ENCODE peak calls at places on chromosome 20, in ten cellular contexts. S is CD4-positive, alpha-beta T cell; A is GOT3; Q is NCI-H146; X is fibroblast of the aortic adventitia; U is cardiac fibroblast; M is hippocampal formation; H is activated T-cell treated with anti-CD3 and anti-CD28 coated beads, Interleukin-2, amount 50 U/mL, for 4 hours; Y is HTR-8/SVneo; E is stimulated activated naive CD8-positive, alpha-beta T cell treated with anti-CD3 and anti-CD28 coated beads, Interleukin-15, Interleukin-2, amounts not matched to agents 100 U/mL and 50 U/mL, for 24 hours. V is an unnamed sample.

GRCh38 chr20:58081842-58082241 is 146.6 kb downstream of the ANKRD60 start:
- DNase-seq in S (no peak), A (no peak), Q (no peak), X (peak; percentile 60), U (peak; percentile 18), M (no peak), H (no peak), Y (peak; percentile 77), E (no peak), V (no peak)

GRCh38 chr20:62181808-62182207 is 1.0 kb upstream of the MTG2 start:
- DNase-seq in S (no peak), A (no peak), Q (no peak), X (no peak), U (no peak), M (no peak), H (no peak), Y (no peak), E (no peak), V (no peak)

GRCh38 chr20:37992802-37993538 is 40.3 kb downstream of the TTI1 start:
- DNase-seq in S (peak; percentile 4), A (no peak), Q (peak; percentile 36), X (peak; percentile 81), U (peak; percentile 82), M (no peak), H (no peak), Y (peak; percentile 86), E (peak; percentile 20), V (no peak)

GRCh38 chr20:38134427-38135281 is 30.4 kb downstream of the TGM2 start:
- DNase-seq in S (no peak), A (no peak), Q (no peak), X (peak; percentile 72), U (peak; percentile 73), M (no peak), H (no peak), Y (peak; percentile 88), E (no peak), V (no peak)

GRCh38 chr20:1094706-1095220 is 23.6 kb upstream of the PSMF1 start:
- DNase-seq in S (no peak), A (no peak), Q (no peak), X (no peak), U (no peak), M (no peak), H (no peak), Y (no peak), E (no peak), V (no peak)

GRCh38 chr20:53643031-53643832 is 49.6 kb upstream of the ZNF217 start:
- DNase-seq in S (peak; percentile 65), A (no peak), Q (no peak), X (peak; percentile 83), U (peak; percentile 91), M (no peak), H (peak; percentile 60), Y (peak; percentile 95), E (peak; percentile 58), V (no peak)

GRCh38 chr20:63129376-63129965 is 86.5 kb downstream of the YTHDF1 start:
- DNase-seq in S (no peak), A (no peak), Q (no peak), X (no peak), U (no peak), M (no peak), H (no peak), Y (no peak), E (no peak), V (no peak)

GRCh38 chr20:14984768-14985622 is 647.6 kb upstream of the FLRT3 start:
- DNase-seq in S (no peak), A (no peak), Q (no peak), X (no peak), U (no peak), M (no peak), H (no peak), Y (no peak), E (no peak), V (no peak)

GRCh38 chr20:17797163-17797562 is 97.4 kb downstream of the BANF2 start:
- DNase-seq in S (no peak), A (no peak), Q (no peak), X (no peak), U (no peak), M (no peak), H (no peak), Y (no peak), E (no peak), V (no peak)

GRCh38 chr20:61260905-61261304 is 8.8 kb downstream of the CDH4 start:
- DNase-seq in S (no peak), A (no peak), Q (no peak), X (no peak), U (no peak), M (no peak), H (no peak), Y (no peak), E (no peak), V (no peak)

GRCh38 chr20:2032168-2032567 is 38.3 kb upstream of the PDYN start:
- DNase-seq in S (no peak), A (no peak), Q (no peak), X (no peak), U (no peak), M (no peak), H (no peak), Y (no peak), E (no peak), V (peak; percentile 7)

GRCh38 chr20:62642666-62643520 is 590 bp downstream of the SLCO4A1 start:
- DNase-seq in S (peak; percentile 34), A (peak; percentile 36), Q (peak; percentile 43), X (peak; percentile 30), U (peak; percentile 38), M (no peak), H (peak; percentile 67), Y (peak; percentile 64), E (peak; percentile 63), V (no peak)

GRCh38 chr20:32445539-32446273 is 87.6 kb downstream of the ASXL1 start:
- DNase-seq in S (no peak), A (no peak), Q (no peak), X (no peak), U (no peak), M (no peak), H (no peak), Y (no peak), E (peak; percentile 13), V (no peak)

GRCh38 chr20:62740286-62741141 is 31.9 kb downstream of the NTSR1 start:
- DNase-seq in S (peak; percentile 64), A (peak; percentile 88), Q (no peak), X (peak; percentile 86), U (peak; percentile 94), M (no peak), H (peak; percentile 72), Y (peak; percentile 94), E (peak; percentile 71), V (no peak)

GRCh38 chr20:38612921-38613320 is 11.3 kb downstream of the ARHGAP40 start:
- DNase-seq in S (no peak), A (no peak), Q (no peak), X (no peak), U (no peak), M (no peak), H (no peak), Y (no peak), E (no peak), V (no peak)

GRCh38 chr20:739736-740135 is 28.6 kb downstream of the SLC52A3 start:
- DNase-seq in S (no peak), A (no peak), Q (no peak), X (no peak), U (no peak), M (no peak), H (no peak), Y (no peak), E (no peak), V (no peak)

GRCh38 chr20:31841928-31842327 is 3.5 kb downstream of the FOXS1 start:
- DNase-seq in S (no peak), A (no peak), Q (no peak), X (peak; percentile 71), U (peak; percentile 94), M (no peak), H (no peak), Y (peak; percentile 82), E (no peak), V (no peak)

GRCh38 chr20:23651117-23651516 is 13.4 kb upstream of the CST3 start:
- DNase-seq in S (no peak), A (no peak), Q (no peak), X (no peak), U (no peak), M (no peak), H (no peak), Y (no peak), E (no peak), V (no peak)

GRCh38 chr20:43680976-43681375 is 14.1 kb downstream of the MYBL2 start:
- DNase-seq in S (no peak), A (no peak), Q (no peak), X (peak; percentile 47), U (no peak), M (no peak), H (no peak), Y (no peak), E (no peak), V (no peak)

GRCh38 chr20:41276317-41276751 is 41.2 kb downstream of the ZHX3 start:
- DNase-seq in S (no peak), A (no peak), Q (no peak), X (peak; percentile 39), U (no peak), M (peak; percentile 62), H (no peak), Y (no peak), E (no peak), V (no peak)

GRCh38 chr20:17765584-17765983 is 65.8 kb downstream of the BANF2 start:
- DNase-seq in S (no peak), A (no peak), Q (no peak), X (no peak), U (no peak), M (no peak), H (no peak), Y (no peak), E (no peak), V (no peak)

GRCh38 chr20:36543187-36544133 is 2.1 kb downstream of the MYL9 start:
- DNase-seq in S (no peak), A (peak; percentile 83), Q (no peak), X (peak; percentile 72), U (peak; percentile 93), M (no peak), H (no peak), Y (no peak), E (no peak), V (no peak)

GRCh38 chr20:6731951-6732580 is 35.4 kb upstream of the BMP2 start:
- DNase-seq in S (no peak), A (no peak), Q (no peak), X (no peak), U (no peak), M (peak; percentile 77), H (no peak), Y (no peak), E (no peak), V (no peak)

GRCh38 chr20:31710423-31711250 is 12.0 kb downstream of the BCL2L1 start:
- DNase-seq in S (no peak), A (no peak), Q (no peak), X (no peak), U (no peak), M (no peak), H (no peak), Y (no peak), E (no peak), V (no peak)

GRCh38 chr20:50595988-50596693 is 86.0 kb downstream of the PTPN1 start:
- DNase-seq in S (no peak), A (no peak), Q (no peak), X (no peak), U (no peak), M (no peak), H (no peak), Y (peak; percentile 72), E (no peak), V (no peak)

GRCh38 chr20:19786311-19786710 is 28.3 kb downstream of the RIN2 start:
- DNase-seq in S (no peak), A (no peak), Q (peak; percentile 90), X (peak; percentile 97), U (peak; percentile 96), M (no peak), H (no peak), Y (no peak), E (no peak), V (no peak)

GRCh38 chr20:684676-685319 is 9.2 kb upstream of the SCRT2 start:
- DNase-seq in S (no peak), A (no peak), Q (no peak), X (no peak), U (no peak), M (no peak), H (no peak), Y (no peak), E (no peak), V (no peak)

GRCh38 chr20:58026361-58026760 is 202.1 kb downstream of the ANKRD60 start:
- DNase-seq in S (no peak), A (no peak), Q (no peak), X (no peak), U (no peak), M (no peak), H (no peak), Y (no peak), E (no peak), V (no peak)